ENCODE peak calls at places on chromosomes 12 and 14, in six cellular contexts. U is fibroblast of lung, W is IMR-90, B is OCI-LY7, X is HepG2, P is GM23248. F is an unnamed sample.

GRCh38 chr12:64088431-64089349 is 133.4 kb downstream of the KICS2 start:
- DNase-seq in U (peak), W (peak), B (no peak), X (peak), P (peak), F (peak)

GRCh38 chr14:99155173-99155777 is 116.7 kb downstream of the BCL11B start:
- DNase-seq in U (no peak), W (no peak), B (no peak), X (no peak), P (peak), F (no peak)

GRCh38 chr12:25771062-25771461 is 187.4 kb upstream of the RASSF8 start:
- DNase-seq in U (peak), W (peak), B (no peak), X (no peak), P (peak), F (no peak)

GRCh38 chr12:94674835-94675234 is 24.5 kb upstream of the TMCC3 start:
- DNase-seq in U (no peak), W (no peak), B (no peak), X (no peak), P (peak), F (no peak)

GRCh38 chr12:71160585-71160984 is 2.8 kb upstream of the TSPAN8 start:
- DNase-seq in U (no peak), W (no peak), B (no peak), X (no peak), P (no peak), F (no peak)

GRCh38 chr14:33957299-33957698 is 6.4 kb upstream of the EGLN3 start:
- DNase-seq in U (no peak), W (no peak), B (no peak), X (no peak), P (no peak), F (no peak)

GRCh38 chr14:31990959-31991541 is 86.1 kb upstream of the ARHGAP5 start:
- DNase-seq in U (peak), W (no peak), B (no peak), X (peak), P (peak), F (no peak)

GRCh38 chr12:117231750-117232149 is 41.5 kb upstream of the FBXO21 start:
- DNase-seq in U (no peak), W (no peak), B (no peak), X (no peak), P (no peak), F (no peak)

GRCh38 chr14:64147126-64147790 is 146.9 kb downstream of the ESR2 start:
- DNase-seq in U (peak), W (peak), B (no peak), X (no peak), P (no peak), F (no peak)

GRCh38 chr14:76985021-76985420 is 43.5 kb downstream of the IRF2BPL start:
- DNase-seq in U (peak), W (peak), B (no peak), X (peak), P (no peak), F (no peak)

GRCh38 chr12:26034371-26035142 is 76.1 kb downstream of the RASSF8 start:
- DNase-seq in U (peak), W (peak), B (no peak), X (no peak), P (peak), F (no peak)

GRCh38 chr12:105843989-105844768 is 294.6 kb downstream of the NUAK1 start:
- DNase-seq in U (peak), W (peak), B (no peak), X (no peak), P (peak), F (no peak)

GRCh38 chr12:21912318-21912717 is 28.9 kb downstream of the ABCC9 start:
- DNase-seq in U (peak), W (peak), B (no peak), X (no peak), P (peak), F (no peak)

GRCh38 chr12:44847888-44848770 is 28.0 kb downstream of the NELL2 start:
- DNase-seq in U (no peak), W (no peak), B (peak), X (no peak), P (no peak), F (no peak)

GRCh38 chr14:69260979-69261605 is 1.1 kb downstream of the GALNT16 start:
- DNase-seq in U (no peak), W (no peak), B (peak), X (no peak), P (peak), F (peak)

GRCh38 chr12:46402451-46402850 is 29.9 kb upstream of the SLC38A2 start:
- DNase-seq in U (peak), W (peak), B (no peak), X (no peak), P (peak), F (no peak)

GRCh38 chr14:103206023-103206481 is 82.8 kb downstream of the TNFAIP2 start:
- DNase-seq in U (no peak), W (no peak), B (no peak), X (no peak), P (peak), F (no peak)
- H2AFZ ChIP-seq in U (no peak), W (no peak), B (no peak), X (no peak), P (peak), F (no peak)

GRCh38 chr12:2284857-2285256 is 232.1 kb downstream of the CACNA1C start:
- DNase-seq in U (peak), W (peak), B (peak), X (peak), P (peak), F (peak)
- H3K4me3 ChIP-seq in U (no peak), W (no peak), B (no peak), X (no peak), P (peak), F (no peak)

DNA sequence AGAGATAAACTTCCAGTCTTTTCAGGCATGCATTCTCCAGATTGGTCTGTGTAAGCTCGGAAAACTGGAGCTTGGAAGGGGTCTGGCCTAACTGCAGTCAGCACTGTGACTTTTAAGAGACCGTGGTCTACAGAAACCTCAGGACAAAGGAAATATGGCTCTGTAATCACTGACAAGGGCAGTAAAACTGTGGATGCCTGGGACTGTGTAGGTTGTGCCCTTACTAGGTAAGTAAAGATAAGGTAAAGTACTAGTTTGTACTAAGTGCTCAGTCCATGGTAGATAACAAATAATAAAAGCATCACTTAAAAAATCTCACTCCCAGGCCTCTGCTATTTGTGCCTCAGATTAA is 133.3 kb downstream of the KCNK10 start:
- DNase-seq in U (no peak), W (no peak), B (no peak), X (no peak), P (no peak), F (no peak)
- H2AFZ ChIP-seq in U (no peak), W (no peak), B (no peak), X (no peak), P (peak), F (peak)

GRCh38 chr12:52493172-52493571 is at the start of gene KRT6A:
- DNase-seq in U (no peak), W (no peak), B (no peak), X (no peak), P (peak), F (no peak)
- H3K4me3 ChIP-seq in U (no peak), W (no peak), B (no peak), X (no peak), P (no peak), F (no peak)

GRCh38 chr12:122079038-122079531 is 529 bp downstream of the MLXIP start:
- DNase-seq in U (no peak), W (no peak), B (no peak), X (no peak), P (peak), F (no peak)
- H2AFZ ChIP-seq in U (no peak), W (peak), B (no peak), X (no peak), P (peak), F (peak)

DNA sequence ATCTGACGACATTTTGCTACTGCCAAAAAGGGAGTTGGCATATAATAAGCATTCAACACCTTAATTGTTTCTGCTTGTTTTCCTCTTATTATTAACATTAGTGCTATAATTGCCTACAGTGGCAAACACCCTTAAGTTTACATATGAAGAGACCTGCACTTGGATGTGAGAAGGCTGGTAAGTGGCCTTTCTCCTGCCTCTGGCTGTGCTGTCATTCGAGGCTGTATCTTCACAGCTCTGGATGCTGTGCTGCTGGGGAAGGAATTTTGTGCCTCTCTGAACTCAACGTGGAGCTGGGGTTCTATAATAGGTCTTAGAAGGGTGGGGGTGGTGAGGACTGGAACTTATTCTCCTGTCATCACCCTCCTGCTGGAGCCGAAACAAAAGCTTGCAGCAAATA is 385.9 kb downstream of the EMP1 start:
- DNase-seq in U (no peak), W (no peak), B (no peak), X (no peak), P (no peak), F (no peak)
- H3K4me3 ChIP-seq in U (no peak), W (no peak), B (no peak), X (no peak), P (no peak), F (no peak)

DNA sequence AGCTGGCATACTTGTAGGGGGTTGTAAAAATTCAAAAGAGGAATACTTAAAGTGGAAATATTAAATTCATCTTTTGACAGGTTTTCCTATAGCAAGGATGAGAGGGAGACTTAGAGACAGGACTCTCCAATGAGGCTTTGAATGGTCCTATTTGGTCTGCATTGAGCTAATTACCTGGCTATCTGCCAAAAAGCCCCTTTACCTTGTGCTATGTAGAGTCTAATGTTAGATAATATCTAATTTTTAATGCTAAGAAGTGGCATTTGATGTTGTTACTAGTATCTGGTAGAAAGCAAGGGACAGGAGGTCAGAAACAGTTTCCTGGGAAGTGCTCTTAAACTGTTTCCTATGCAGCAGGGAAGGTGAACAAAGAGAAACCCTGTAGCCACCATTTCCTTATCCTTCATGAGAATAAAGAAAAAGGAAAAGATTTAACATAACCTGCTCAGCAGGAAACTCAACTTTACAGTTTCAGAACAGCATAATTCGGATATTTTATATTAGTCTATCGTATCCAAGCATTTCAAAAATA is 550.0 kb downstream of the SOX5 start:
- DNase-seq in U (no peak), W (no peak), B (no peak), X (no peak), P (no peak), F (no peak)
- H2AFZ ChIP-seq in U (no peak), W (no peak), B (no peak), X (no peak), P (no peak), F (no peak)

GRCh38 chr12:65133879-65134278 is 12.8 kb upstream of the WIF1 start:
- DNase-seq in U (no peak), W (no peak), B (no peak), X (no peak), P (no peak), F (no peak)

GRCh38 chr12:65140738-65141137 is 19.6 kb upstream of the WIF1 start:
- DNase-seq in U (no peak), W (no peak), B (no peak), X (no peak), P (no peak), F (no peak)

DNA sequence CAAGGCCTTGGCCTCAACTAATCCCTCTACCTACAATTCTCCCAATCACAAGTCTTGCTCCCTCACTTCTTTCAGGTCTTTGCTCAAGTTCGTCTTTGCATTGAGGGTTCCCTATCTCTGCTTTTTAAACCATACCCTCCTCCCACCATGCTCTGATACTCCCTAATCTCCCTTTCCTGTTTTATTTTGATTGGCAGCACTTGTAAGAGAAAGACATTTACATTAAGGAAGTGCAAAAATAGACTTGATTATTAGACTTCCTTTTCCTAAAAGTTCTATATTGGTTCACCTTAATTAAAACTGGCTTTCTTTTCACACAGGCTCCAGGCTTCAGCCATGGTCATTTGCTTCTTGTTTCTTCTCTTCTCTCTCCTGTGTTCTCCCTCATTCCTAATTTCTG is 18.3 kb upstream of the WIF1 start:
- DNase-seq in U (no peak), W (no peak), B (no peak), X (no peak), P (no peak), F (no peak)
- H3K4me3 ChIP-seq in U (no peak), W (no peak), B (no peak), X (no peak), P (no peak), F (no peak)

DNA sequence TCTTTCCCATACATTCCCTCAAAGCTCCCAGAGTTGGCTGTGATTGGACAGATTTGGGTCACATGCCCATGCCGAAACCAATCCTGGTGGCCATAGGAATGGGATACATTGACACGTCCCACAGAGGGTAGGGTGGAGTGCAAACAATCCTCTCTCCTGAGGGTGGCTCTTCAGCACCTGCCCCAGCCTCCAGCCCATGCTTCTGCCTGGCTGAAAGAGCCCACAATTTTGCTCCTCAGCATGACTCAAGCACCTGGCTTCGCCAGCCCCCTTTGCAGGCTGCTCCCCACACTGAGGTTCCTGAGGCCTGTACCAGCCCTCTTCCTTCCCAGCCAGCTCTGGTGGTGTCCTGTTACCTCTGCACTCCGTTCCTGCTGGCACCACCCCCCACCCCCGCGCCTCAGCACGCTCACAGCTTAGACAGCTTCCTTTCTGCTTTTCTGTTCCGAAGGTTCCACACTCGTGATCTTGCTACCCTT is 71.7 kb downstream of the CCDC92 start:
- DNase-seq in U (no peak), W (peak), B (no peak), X (no peak), P (no peak), F (no peak)
- H2AFZ ChIP-seq in U (no peak), W (peak), B (no peak), X (no peak), P (no peak), F (peak)

F was measured in neuronal stem cell.